ENCODE peak calls at places on chromosomes 2 and 18, in ten cellular contexts. T, J, O, U, I, L, W, N, A and K are unnamed samples.

GRCh38 chr2:39595116-39595515 is 70.6 kb upstream of the TMEM178A start:
- DNase-seq in I (no peak), L (no peak), A (no peak), U (no peak), W (no peak), J (no peak), N (no peak), T (no peak), O (no peak), K (no peak)

GRCh38 chr18:10234912-10235439 is 219.5 kb upstream of the APCDD1 start:
- DNase-seq in O (peak; percentile 92), L (peak; percentile 43), W (no peak), N (no peak), J (peak; percentile 66), T (no peak), U (no peak), A (peak; percentile 90), I (peak; percentile 57), K (no peak)

GRCh38 chr2:8701980-8702379 is 20.1 kb downstream of the ID2 start:
- DNase-seq in I (no peak), T (no peak), U (no peak), A (no peak), W (no peak), L (no peak), O (no peak), N (no peak), J (no peak), K (no peak)

GRCh38 chr2:31664949-31665724 is 84.4 kb upstream of the SRD5A2 start:
- DNase-seq in L (no peak), N (no peak), U (no peak), T (no peak), W (no peak), J (no peak), O (no peak), A (no peak), I (no peak), K (no peak)

GRCh38 chr2:64212801-64213321 is 68.6 kb upstream of the PELI1 start:
- DNase-seq in N (no peak), L (peak; percentile 8), W (no peak), J (peak; percentile 25), T (no peak), U (peak; percentile 71), O (peak; percentile 81), A (peak; percentile 99), I (peak; percentile 97), K (no peak)

GRCh38 chr2:239551206-239551605 is 150.4 kb upstream of the HDAC4 start:
- DNase-seq in I (no peak), N (no peak), L (no peak), U (no peak), A (no peak), J (no peak), T (no peak), W (no peak), O (no peak), K (no peak)

GRCh38 chr18:61333746-61334490 is 688 bp downstream of the CDH20 start:
- DNase-seq in T (no peak), I (no peak), W (peak; percentile 12), J (no peak), L (no peak), A (no peak), U (no peak), N (no peak), O (no peak), K (no peak)

GRCh38 chr18:10194592-10194991 is 259.8 kb upstream of the APCDD1 start:
- DNase-seq in I (no peak), J (no peak), N (no peak), L (no peak), T (no peak), A (no peak), O (no peak), W (peak; percentile 13), U (no peak), K (no peak)

GRCh38 chr2:239098288-239098970 is 250.5 kb downstream of the TWIST2 start:
- DNase-seq in T (no peak), A (no peak), I (no peak), U (no peak), J (no peak), L (no peak), W (no peak), N (no peak), O (no peak), K (no peak)